ENCODE peak calls at places on chromosomes 11 and 22, in four cellular contexts. One of them, this sample, is unnamed.

GRCh38 chr22:19470010-19470409 is 9.0 kb downstream of the UFD1 start:
- DNase-seq in cardiac fibroblast: no peak
- DNase-seq in endothelial cell of umbilical vein: no peak
- DNase-seq in CD8-positive, alpha-beta memory T cell: no peak
- DNase-seq in this sample: no peak

GRCh38 chr11:114280696-114281095 is 15.5 kb upstream of the NNMT start:
- DNase-seq in cardiac fibroblast: peak; percentile 95
- DNase-seq in endothelial cell of umbilical vein: peak; percentile 90
- DNase-seq in CD8-positive, alpha-beta memory T cell: peak; percentile 26
- DNase-seq in this sample: peak; percentile 65

GRCh38 chr11:127616171-127616570 is 615.6 kb upstream of the KIRREL3 start:
- DNase-seq in endothelial cell of umbilical vein: no peak
- DNase-seq in cardiac fibroblast: no peak
- DNase-seq in CD8-positive, alpha-beta memory T cell: no peak
- DNase-seq in this sample: no peak

GRCh38 chr22:40041738-40042137 is 47.0 kb downstream of the FAM83F start:
- DNase-seq in CD8-positive, alpha-beta memory T cell: no peak
- DNase-seq in endothelial cell of umbilical vein: no peak
- DNase-seq in cardiac fibroblast: no peak
- DNase-seq in this sample: no peak

GRCh38 chr11:36376888-36377758 is 81.0 kb downstream of the PRR5L start:
- DNase-seq in endothelial cell of umbilical vein: peak; percentile 35
- DNase-seq in cardiac fibroblast: peak; percentile 67
- DNase-seq in CD8-positive, alpha-beta memory T cell: peak; percentile 2
- DNase-seq in this sample: no peak

GRCh38 chr11:41845066-41845465 is 385.6 kb upstream of the LRRC4C start:
- DNase-seq in endothelial cell of umbilical vein: no peak
- DNase-seq in cardiac fibroblast: no peak
- DNase-seq in CD8-positive, alpha-beta memory T cell: no peak
- DNase-seq in this sample: no peak

GRCh38 chr11:104594228-104594958 is 303.9 kb downstream of the CASP12 start:
- DNase-seq in cardiac fibroblast: no peak
- DNase-seq in CD8-positive, alpha-beta memory T cell: no peak
- DNase-seq in endothelial cell of umbilical vein: no peak
- DNase-seq in this sample: no peak

GRCh38 chr11:63277345-63277943 is 34.0 kb upstream of the SLC22A25 start:
- DNase-seq in endothelial cell of umbilical vein: no peak
- DNase-seq in cardiac fibroblast: no peak
- DNase-seq in CD8-positive, alpha-beta memory T cell: no peak
- DNase-seq in this sample: no peak

GRCh38 chr11:117950999-117951961 is 22.1 kb upstream of the TMPRSS13 start:
- DNase-seq in cardiac fibroblast: no peak
- DNase-seq in endothelial cell of umbilical vein: no peak
- DNase-seq in CD8-positive, alpha-beta memory T cell: peak; percentile 74
- DNase-seq in this sample: no peak

GRCh38 chr11:11864332-11864731 is 22.6 kb downstream of the USP47 start:
- DNase-seq in cardiac fibroblast: no peak
- DNase-seq in CD8-positive, alpha-beta memory T cell: no peak
- DNase-seq in endothelial cell of umbilical vein: no peak
- DNase-seq in this sample: no peak

GRCh38 chr11:118068206-118068944 is 8.5 kb upstream of the TMPRSS4 start:
- DNase-seq in CD8-positive, alpha-beta memory T cell: no peak
- DNase-seq in endothelial cell of umbilical vein: no peak
- DNase-seq in cardiac fibroblast: no peak
- DNase-seq in this sample: no peak

GRCh38 chr22:36191106-36191836 is 10.3 kb downstream of the APOL4 start:
- DNase-seq in CD8-positive, alpha-beta memory T cell: no peak
- DNase-seq in endothelial cell of umbilical vein: no peak
- DNase-seq in cardiac fibroblast: peak; percentile 49
- DNase-seq in this sample: no peak

GRCh38 chr22:39204216-39204615 is 40.6 kb downstream of the PDGFB start:
- DNase-seq in cardiac fibroblast: no peak
- DNase-seq in endothelial cell of umbilical vein: no peak
- DNase-seq in CD8-positive, alpha-beta memory T cell: no peak
- DNase-seq in this sample: no peak

GRCh38 chr11:128453444-128454336 is 133.7 kb downstream of the ETS1 start:
- DNase-seq in CD8-positive, alpha-beta memory T cell: no peak
- DNase-seq in cardiac fibroblast: peak; percentile 97
- DNase-seq in endothelial cell of umbilical vein: no peak
- DNase-seq in this sample: peak; percentile 96

GRCh38 chr11:108253176-108253575 is 30.3 kb downstream of the ATM start:
- DNase-seq in cardiac fibroblast: no peak
- DNase-seq in CD8-positive, alpha-beta memory T cell: no peak
- DNase-seq in endothelial cell of umbilical vein: peak; percentile 10
- DNase-seq in this sample: no peak

GRCh38 chr22:24836282-24836681 is 30.3 kb downstream of the SGSM1 start:
- DNase-seq in endothelial cell of umbilical vein: no peak
- DNase-seq in CD8-positive, alpha-beta memory T cell: no peak
- DNase-seq in cardiac fibroblast: no peak
- DNase-seq in this sample: no peak

DNA sequence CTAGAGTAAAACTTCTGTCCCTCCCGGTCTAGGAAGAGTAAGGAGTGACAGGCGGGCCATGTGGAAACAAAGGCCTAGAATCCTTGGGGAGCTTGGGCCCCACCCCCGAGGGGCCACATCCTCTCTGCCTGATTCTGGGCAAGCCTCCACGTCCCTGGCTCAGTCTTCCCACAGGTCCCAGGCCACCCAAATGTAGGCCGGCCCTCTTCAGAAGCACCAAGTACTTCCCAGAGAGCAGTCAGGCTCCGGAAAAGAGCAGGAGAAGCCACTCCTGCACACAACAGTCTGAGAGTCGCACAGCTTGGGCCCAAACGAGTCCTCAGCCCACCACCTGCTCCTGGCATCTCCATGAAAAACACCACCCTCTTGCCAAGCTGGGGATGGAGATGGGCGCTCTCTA is 15.5 kb downstream of the EHD1 start:
- DNase-seq in cardiac fibroblast: peak; percentile 46
- DNase-seq in endothelial cell of umbilical vein: no peak
- DNase-seq in CD8-positive, alpha-beta memory T cell: no peak
- DNase-seq in this sample: no peak
- H3K4me3 ChIP-seq in cardiac fibroblast: no peak overlapping the region
- H3K4me3 ChIP-seq in endothelial cell of umbilical vein: no peak overlapping the region
- H3K4me3 ChIP-seq in CD8-positive, alpha-beta memory T cell: peak overlapping the region; percentile 66
- H3K4me3 ChIP-seq in this sample: no peak overlapping the region

GRCh38 chr11:111230122-111230465 is 15.4 kb upstream of the POU2AF2 start:
- DNase-seq in endothelial cell of umbilical vein: no peak
- DNase-seq in CD8-positive, alpha-beta memory T cell: no peak
- DNase-seq in cardiac fibroblast: no peak
- DNase-seq in this sample: no peak
- H3K4me3 ChIP-seq in endothelial cell of umbilical vein: no peak overlapping the region
- H3K4me3 ChIP-seq in CD8-positive, alpha-beta memory T cell: no peak overlapping the region
- H3K4me3 ChIP-seq in cardiac fibroblast: no peak overlapping the region
- H3K4me3 ChIP-seq in this sample: no peak overlapping the region

DNA sequence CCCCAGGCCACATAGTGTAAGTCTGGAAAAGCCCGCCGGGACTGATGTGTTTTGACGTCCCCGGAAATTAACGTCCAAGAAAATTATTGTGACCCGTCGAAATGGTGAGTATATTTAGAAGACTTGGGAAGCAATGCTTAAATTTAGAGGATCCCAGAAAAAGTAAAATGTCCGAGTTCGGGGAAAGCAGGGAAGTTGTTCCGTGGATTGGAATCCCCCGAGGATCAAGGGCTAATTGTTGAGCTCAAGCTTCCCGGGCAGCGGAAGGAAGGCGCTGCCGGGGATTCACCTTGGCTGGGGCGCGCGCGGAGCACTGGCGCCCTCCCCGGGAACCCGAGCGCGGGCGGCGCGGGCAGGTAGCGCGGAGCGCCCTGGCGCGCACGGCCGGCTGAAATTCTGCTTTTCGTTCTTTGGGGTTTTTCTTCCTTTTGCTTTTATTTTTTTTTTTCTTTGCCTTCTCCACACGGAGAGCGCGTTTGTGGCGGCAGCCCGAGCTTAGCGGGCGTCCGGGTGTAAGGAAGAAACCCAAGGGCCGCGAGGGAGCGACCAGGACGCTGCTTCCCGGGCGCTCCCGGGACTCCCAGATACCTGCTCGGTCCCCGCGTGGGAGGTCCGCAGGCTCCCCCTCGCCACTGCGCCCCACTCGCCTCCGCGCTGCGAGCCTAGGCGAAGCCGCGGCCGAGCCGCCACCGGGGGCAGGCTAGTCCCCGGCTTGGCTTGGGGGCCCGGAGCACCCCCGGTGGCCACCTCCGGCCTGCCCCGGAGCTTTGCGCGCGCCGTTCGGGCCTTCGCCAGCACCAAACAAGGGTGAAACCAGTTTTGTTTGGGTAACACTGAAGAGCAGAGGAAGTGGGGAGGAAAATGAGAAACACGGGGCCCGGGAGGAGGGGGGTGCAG is 4.7 kb upstream of the IGF2 start:
- DNase-seq in CD8-positive, alpha-beta memory T cell: no peak
- DNase-seq in endothelial cell of umbilical vein: no peak
- DNase-seq in cardiac fibroblast: no peak
- DNase-seq in this sample: no peak
- H3K4me3 ChIP-seq in CD8-positive, alpha-beta memory T cell: no peak overlapping the region
- H3K4me3 ChIP-seq in endothelial cell of umbilical vein: no peak overlapping the region
- H3K4me3 ChIP-seq in cardiac fibroblast: no peak overlapping the region
- H3K4me3 ChIP-seq in this sample: peak overlapping the region; percentile 7

GRCh38 chr11:67303989-67304411 is 670 bp downstream of the SSH3 start:
- DNase-seq in endothelial cell of umbilical vein: no peak
- DNase-seq in cardiac fibroblast: peak; percentile 15
- DNase-seq in CD8-positive, alpha-beta memory T cell: peak; percentile 31
- DNase-seq in this sample: no peak
- H3K4me3 ChIP-seq in endothelial cell of umbilical vein: peak overlapping the region; percentile 62
- H3K4me3 ChIP-seq in cardiac fibroblast: peak overlapping the region; percentile 68
- H3K4me3 ChIP-seq in CD8-positive, alpha-beta memory T cell: peak overlapping the region; percentile 45
- H3K4me3 ChIP-seq in this sample: peak overlapping the region; percentile 83

GRCh38 chr22:48700180-48700565 is 1127.5 kb downstream of the BRD1 start:
- DNase-seq in CD8-positive, alpha-beta memory T cell: no peak
- DNase-seq in cardiac fibroblast: no peak
- DNase-seq in endothelial cell of umbilical vein: no peak
- DNase-seq in this sample: no peak
- H3K4me3 ChIP-seq in CD8-positive, alpha-beta memory T cell: no peak overlapping the region
- H3K4me3 ChIP-seq in cardiac fibroblast: no peak overlapping the region
- H3K4me3 ChIP-seq in endothelial cell of umbilical vein: no peak overlapping the region
- H3K4me3 ChIP-seq in this sample: no peak overlapping the region

DNA sequence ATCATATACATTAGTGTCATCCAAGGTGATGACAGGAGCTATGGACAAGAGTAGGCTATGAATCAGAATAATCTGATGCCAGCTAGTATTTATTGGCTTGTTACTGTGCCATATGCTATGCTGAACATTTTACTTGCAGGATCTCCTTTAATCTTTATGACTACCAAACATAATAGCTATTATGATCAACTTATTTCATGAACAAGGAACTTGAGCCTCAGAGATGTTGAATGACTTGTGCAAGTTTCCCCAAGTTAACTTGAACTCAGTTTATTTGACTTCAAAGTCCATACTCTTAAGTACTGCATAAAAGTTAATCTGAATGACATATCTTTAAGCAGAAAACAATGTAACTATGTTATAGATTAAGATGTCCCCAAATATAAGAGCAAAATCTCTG is 178.8 kb upstream of the ARHGAP20 start:
- DNase-seq in CD8-positive, alpha-beta memory T cell: no peak
- DNase-seq in endothelial cell of umbilical vein: no peak
- DNase-seq in cardiac fibroblast: no peak
- DNase-seq in this sample: no peak
- H3K4me3 ChIP-seq in CD8-positive, alpha-beta memory T cell: no peak overlapping the region
- H3K4me3 ChIP-seq in endothelial cell of umbilical vein: no peak overlapping the region
- H3K4me3 ChIP-seq in cardiac fibroblast: no peak overlapping the region
- H3K4me3 ChIP-seq in this sample: no peak overlapping the region

GRCh38 chr11:47352556-47352955 is at the start of gene MYBPC3:
- DNase-seq in cardiac fibroblast: no peak
- DNase-seq in endothelial cell of umbilical vein: no peak
- DNase-seq in CD8-positive, alpha-beta memory T cell: no peak
- DNase-seq in this sample: no peak
- H3K4me3 ChIP-seq in cardiac fibroblast: no peak within 1 kb of the TSS
- H3K4me3 ChIP-seq in endothelial cell of umbilical vein: no peak within 1 kb of the TSS
- H3K4me3 ChIP-seq in CD8-positive, alpha-beta memory T cell: no peak within 1 kb of the TSS
- H3K4me3 ChIP-seq in this sample: no peak within 1 kb of the TSS

This sample was measured in skeletal muscle cell.